ENCODE peak calls at places on chromosome 1, in ten cellular contexts. E is GM23248; R is aorta; I is uterus; G is spleen; F is hepatocyte; X is heart left ventricle; Z is pancreas; M is CD4-positive, CD25-positive, alpha-beta regulatory T cell; L is tibial nerve. U is an unnamed sample. For H3K9me3, the result is how much of the 10 kb centered on the place peaks cover.

GRCh38 chr1:13807213-13807612 is 107.2 kb downstream of the PRDM2 start:
- DNase-seq in E (peak), R (no peak), I (no peak), G (no peak), F (peak), X (no peak), Z (no peak), M (no peak), L (no peak), U (no peak)

GRCh38 chr1:75475709-75476108 is 135.2 kb downstream of the SLC44A5 start:
- DNase-seq in E (no peak), R (no peak), I (no peak), G (no peak), F (no peak), X (no peak), Z (no peak), M (no peak), L (no peak), U (no peak)

GRCh38 chr1:100343897-100344296 is 8.4 kb upstream of the CDC14A start:
- DNase-seq in E (no peak), R (no peak), I (no peak), G (no peak), F (no peak), X (no peak), Z (no peak), M (no peak), L (no peak), U (no peak)

GRCh38 chr1:171434717-171435346 is 50.5 kb upstream of the PRRC2C start:
- DNase-seq in E (peak), R (no peak), I (peak), G (no peak), F (peak), X (no peak), Z (no peak), M (peak), L (no peak), U (no peak)

GRCh38 chr1:173506437-173506836 is 29.3 kb downstream of the PRDX6 start:
- DNase-seq in E (no peak), R (no peak), I (no peak), G (no peak), F (peak), X (no peak), Z (peak), M (no peak), L (no peak), U (no peak)

GRCh38 chr1:187033721-187034120 is 205.0 kb downstream of the PLA2G4A start:
- DNase-seq in E (no peak), R (no peak), I (no peak), G (no peak), F (no peak), X (no peak), Z (no peak), M (no peak), L (no peak), U (no peak)

GRCh38 chr1:197761654-197762053 is 13.6 kb downstream of the DENND1B start:
- DNase-seq in E (no peak), R (no peak), I (no peak), G (no peak), F (no peak), X (no peak), Z (no peak), M (peak), L (no peak), U (no peak)

GRCh38 chr1:226526801-226527595 is 21.6 kb upstream of the STUM start:
- DNase-seq in E (peak), R (no peak), I (peak), G (no peak), F (no peak), X (peak), Z (peak), M (no peak), L (no peak), U (no peak)

GRCh38 chr1:8420318-8420717 is 102.4 kb downstream of the SLC45A1 start:
- DNase-seq in E (no peak), R (no peak), I (no peak), G (no peak), F (no peak), X (no peak), Z (no peak), M (no peak), L (no peak), U (no peak)

GRCh38 chr1:179296356-179296755 is 2.8 kb downstream of the SOAT1 start:
- DNase-seq in E (no peak), R (no peak), I (no peak), G (no peak), F (no peak), X (no peak), Z (no peak), M (no peak), L (no peak), U (no peak)
- H3K9me3 ChIP-seq in E (under half), R (under half), I (under half), G (under half), F (under half), X (under half), Z (under half), M (under half), L (under half), U (under half)

GRCh38 chr1:65469126-65469888 is 48.8 kb downstream of the LEPR start:
- DNase-seq in E (no peak), R (no peak), I (no peak), G (no peak), F (peak), X (no peak), Z (no peak), M (no peak), L (no peak), U (no peak)

GRCh38 chr1:65470766-65471165 is 50.3 kb downstream of the LEPR start:
- DNase-seq in E (peak), R (no peak), I (no peak), G (no peak), F (no peak), X (no peak), Z (no peak), M (no peak), L (no peak), U (no peak)

GRCh38 chr1:65471213-65471833 is 50.9 kb downstream of the LEPR start:
- DNase-seq in E (no peak), R (no peak), I (no peak), G (no peak), F (peak), X (no peak), Z (no peak), M (no peak), L (no peak), U (no peak)

GRCh38 chr1:65469889-65470340 is 49.4 kb downstream of the LEPR start:
- DNase-seq in E (no peak), R (no peak), I (no peak), G (no peak), F (no peak), X (no peak), Z (no peak), M (no peak), L (no peak), U (no peak)

DNA sequence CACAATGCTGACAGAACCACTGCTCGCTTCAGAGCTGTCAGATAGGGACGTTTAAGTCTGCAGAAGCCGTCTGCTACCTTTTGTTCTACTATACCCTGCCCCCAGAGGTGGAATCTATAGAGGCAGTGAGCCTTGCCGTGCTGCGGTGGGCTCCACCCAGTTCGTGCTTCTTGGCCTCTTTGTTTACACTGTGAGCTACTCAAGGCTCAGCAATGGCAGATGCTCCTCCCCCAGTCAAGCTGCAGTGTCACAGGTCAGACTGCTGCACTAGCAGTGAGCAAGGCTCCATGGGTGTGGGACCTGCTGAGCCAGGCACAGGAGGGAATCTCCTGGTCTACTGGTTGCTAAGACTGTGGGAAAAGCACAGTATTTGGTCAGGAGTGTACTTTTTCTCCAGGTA is 47.1 kb downstream of the LEPR start:
- DNase-seq in E (peak), R (no peak), I (no peak), G (no peak), F (peak), X (no peak), Z (peak), M (no peak), L (no peak), U (no peak)
- H3K4me3 ChIP-seq in E (no peak), R (no peak), I (no peak), G (no peak), F (no peak), X (no peak), Z (no peak), M (no peak), L (no peak), U (no peak)

GRCh38 chr1:5832916-5833895 is 159.0 kb downstream of the NPHP4 start:
- DNase-seq in E (no peak), R (no peak), I (no peak), G (no peak), F (no peak), X (no peak), Z (no peak), M (no peak), L (no peak), U (no peak)
- H3K9me3 ChIP-seq in E (under half), R (under half), I (under half), G (under half), F (under half), X (under half), Z (under half), M (under half), L (under half), U (under half)

DNA sequence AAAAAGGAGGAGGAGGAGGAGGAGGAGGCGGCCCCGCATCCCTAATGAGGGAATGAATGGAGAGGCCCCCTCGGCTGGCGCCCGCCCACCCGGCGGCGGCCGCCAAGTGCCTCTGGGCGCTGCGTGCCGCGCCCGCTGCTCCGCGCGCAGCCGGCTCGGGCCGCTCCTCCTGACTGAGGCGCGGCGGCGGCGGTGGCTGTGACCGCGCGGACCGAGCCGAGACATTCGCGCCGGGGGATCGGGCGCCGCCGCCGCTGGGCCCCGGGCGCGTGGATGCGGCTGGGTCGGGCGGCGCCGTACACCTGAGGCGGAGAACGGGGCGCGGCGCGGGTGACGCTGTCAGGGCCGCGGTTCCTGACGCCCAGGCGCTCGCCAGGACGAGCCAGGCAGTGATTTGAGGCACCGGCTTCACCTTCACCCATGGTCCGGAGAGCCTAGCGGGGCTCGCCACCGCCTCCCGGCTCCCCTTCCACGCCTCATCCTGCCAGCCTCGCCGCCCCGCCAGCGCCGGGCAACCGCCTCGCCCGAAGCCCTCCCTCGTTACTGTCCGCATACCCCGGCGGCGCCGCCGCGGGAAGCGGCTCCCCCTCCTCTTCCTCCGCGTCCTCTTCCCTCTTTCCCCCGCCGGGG is at the start of gene MARK1:
- DNase-seq in E (peak), R (peak), I (peak), G (peak), F (peak), X (peak), Z (peak), M (peak), L (peak), U (no peak)
- H3K4me3 ChIP-seq in E (peak), R (peak), I (peak), G (peak), F (peak), X (peak), Z (peak), M (peak), L (peak), U (peak)